ENCODE peak calls at places on chromosomes 2 and 18, in five cellular contexts. One of them, this sample, is unnamed.
A peak's percentile ranks its signal among the peaks of the same experiment; 100 is the strongest.

GRCh38 chr2:179837408-179837807 is 24.0 kb downstream of the ZNF385B start:
- DNase-seq in HL-60: no peak
- DNase-seq in B cell: no peak
- DNase-seq in bronchial epithelial cell: peak; percentile 77
- DNase-seq in esophagus squamous epithelium: no peak
- DNase-seq in this sample: peak; percentile 3

GRCh38 chr2:113858764-113859163 is 31.1 kb upstream of the ACTR3 start:
- DNase-seq in HL-60: no peak
- DNase-seq in B cell: no peak
- DNase-seq in bronchial epithelial cell: peak; percentile 95
- DNase-seq in esophagus squamous epithelium: no peak
- DNase-seq in this sample: peak; percentile 77

GRCh38 chr2:85741811-85742507 is 11.8 kb upstream of the ATOH8 start:
- DNase-seq in HL-60: no peak
- DNase-seq in B cell: no peak
- DNase-seq in bronchial epithelial cell: peak; percentile 70
- DNase-seq in esophagus squamous epithelium: no peak
- DNase-seq in this sample: peak; percentile 88

GRCh38 chr2:166593403-166593802 is 99.4 kb upstream of the SCN7A start:
- DNase-seq in HL-60: no peak
- DNase-seq in B cell: no peak
- DNase-seq in bronchial epithelial cell: peak; percentile 68
- DNase-seq in esophagus squamous epithelium: no peak
- DNase-seq in this sample: peak; percentile 63

GRCh38 chr2:218082586-218083351 is 13.7 kb downstream of the RUFY4 start:
- DNase-seq in HL-60: no peak
- DNase-seq in B cell: no peak
- DNase-seq in bronchial epithelial cell: no peak
- DNase-seq in esophagus squamous epithelium: no peak
- DNase-seq in this sample: no peak

GRCh38 chr18:52995875-52996274 is 655.9 kb downstream of the DCC start:
- DNase-seq in HL-60: no peak
- DNase-seq in B cell: no peak
- DNase-seq in bronchial epithelial cell: no peak
- DNase-seq in esophagus squamous epithelium: no peak
- DNase-seq in this sample: no peak

GRCh38 chr2:156385242-156385641 is 50.9 kb upstream of the GPD2 start:
- DNase-seq in HL-60: no peak
- DNase-seq in B cell: no peak
- DNase-seq in bronchial epithelial cell: no peak
- DNase-seq in esophagus squamous epithelium: no peak
- DNase-seq in this sample: no peak

GRCh38 chr2:27242614-27242951 is 20.3 kb downstream of the SLC30A3 start:
- DNase-seq in HL-60: no peak
- DNase-seq in B cell: no peak
- DNase-seq in bronchial epithelial cell: no peak
- DNase-seq in esophagus squamous epithelium: no peak
- DNase-seq in this sample: no peak

GRCh38 chr2:198096965-198097364 is 292.6 kb downstream of the PLCL1 start:
- DNase-seq in HL-60: no peak
- DNase-seq in B cell: no peak
- DNase-seq in bronchial epithelial cell: no peak
- DNase-seq in esophagus squamous epithelium: no peak
- DNase-seq in this sample: no peak

GRCh38 chr2:176092270-176093144 is at the start of gene HOXD13:
- DNase-seq in HL-60: no peak
- DNase-seq in B cell: peak; percentile 50
- DNase-seq in bronchial epithelial cell: no peak
- DNase-seq in esophagus squamous epithelium: no peak
- DNase-seq in this sample: no peak

GRCh38 chr18:74242451-74243096 is 49.2 kb downstream of the CYB5A start:
- DNase-seq in HL-60: no peak
- DNase-seq in B cell: no peak
- DNase-seq in bronchial epithelial cell: no peak
- DNase-seq in esophagus squamous epithelium: no peak
- DNase-seq in this sample: no peak

GRCh38 chr18:36348971-36349417 is 51.5 kb downstream of the FHOD3 start:
- DNase-seq in HL-60: no peak
- DNase-seq in B cell: no peak
- DNase-seq in bronchial epithelial cell: no peak
- DNase-seq in esophagus squamous epithelium: no peak
- DNase-seq in this sample: no peak

GRCh38 chr2:217166241-217166640 is 306.4 kb upstream of the TNP1 start:
- DNase-seq in HL-60: no peak
- DNase-seq in B cell: no peak
- DNase-seq in bronchial epithelial cell: peak; percentile 64
- DNase-seq in esophagus squamous epithelium: no peak
- DNase-seq in this sample: no peak

GRCh38 chr2:70656421-70657010 is 102.9 kb upstream of the TGFA start:
- DNase-seq in HL-60: no peak
- DNase-seq in B cell: no peak
- DNase-seq in bronchial epithelial cell: no peak
- DNase-seq in esophagus squamous epithelium: no peak
- DNase-seq in this sample: no peak

GRCh38 chr18:64333584-64333983 is 184.7 kb upstream of the LINC00305 start:
- DNase-seq in HL-60: no peak
- DNase-seq in B cell: no peak
- DNase-seq in bronchial epithelial cell: no peak
- DNase-seq in esophagus squamous epithelium: no peak
- DNase-seq in this sample: no peak

GRCh38 chr2:8249191-8249590 is 432.7 kb upstream of the ID2 start:
- DNase-seq in HL-60: no peak
- DNase-seq in B cell: no peak
- DNase-seq in bronchial epithelial cell: no peak
- DNase-seq in esophagus squamous epithelium: no peak
- DNase-seq in this sample: no peak

GRCh38 chr2:237113026-237113810 is 27.5 kb downstream of the COPS8 start:
- DNase-seq in HL-60: no peak
- DNase-seq in B cell: no peak
- DNase-seq in bronchial epithelial cell: no peak
- DNase-seq in esophagus squamous epithelium: no peak
- DNase-seq in this sample: no peak

GRCh38 chr2:181750305-181750704 is 70.0 kb upstream of the NEUROD1 start:
- DNase-seq in HL-60: no peak
- DNase-seq in B cell: no peak
- DNase-seq in bronchial epithelial cell: no peak
- DNase-seq in esophagus squamous epithelium: no peak
- DNase-seq in this sample: no peak

GRCh38 chr2:58484201-58484600 is 243.1 kb upstream of the FANCL start:
- DNase-seq in HL-60: no peak
- DNase-seq in B cell: no peak
- DNase-seq in bronchial epithelial cell: peak; percentile 53
- DNase-seq in esophagus squamous epithelium: no peak
- DNase-seq in this sample: peak; percentile 53

GRCh38 chr18:5890606-5891360 is 4.5 kb downstream of the TMEM200C start:
- DNase-seq in HL-60: no peak
- DNase-seq in B cell: peak; percentile 80
- DNase-seq in bronchial epithelial cell: no peak
- DNase-seq in esophagus squamous epithelium: no peak
- DNase-seq in this sample: no peak

GRCh38 chr2:238172439-238172838 is 13.7 kb downstream of the ERFE start:
- DNase-seq in HL-60: no peak
- DNase-seq in B cell: no peak
- DNase-seq in bronchial epithelial cell: no peak
- DNase-seq in esophagus squamous epithelium: no peak
- DNase-seq in this sample: no peak

GRCh38 chr2:201345636-201346213 is 11.4 kb downstream of the FLACC1 start:
- DNase-seq in HL-60: no peak
- DNase-seq in B cell: no peak
- DNase-seq in bronchial epithelial cell: no peak
- DNase-seq in esophagus squamous epithelium: no peak
- DNase-seq in this sample: no peak

GRCh38 chr2:201343559-201343958 is 13.6 kb downstream of the FLACC1 start:
- DNase-seq in HL-60: no peak
- DNase-seq in B cell: no peak
- DNase-seq in bronchial epithelial cell: no peak
- DNase-seq in esophagus squamous epithelium: no peak
- DNase-seq in this sample: no peak

GRCh38 chr2:201342923-201343322 is 14.2 kb downstream of the FLACC1 start:
- DNase-seq in HL-60: no peak
- DNase-seq in B cell: no peak
- DNase-seq in bronchial epithelial cell: no peak
- DNase-seq in esophagus squamous epithelium: no peak
- DNase-seq in this sample: no peak

GRCh38 chr2:201347154-201347553 is 10.0 kb downstream of the FLACC1 start:
- DNase-seq in HL-60: no peak
- DNase-seq in B cell: no peak
- DNase-seq in bronchial epithelial cell: no peak
- DNase-seq in esophagus squamous epithelium: no peak
- DNase-seq in this sample: no peak

GRCh38 chr2:201344663-201345366 is 12.3 kb downstream of the FLACC1 start:
- DNase-seq in HL-60: no peak
- DNase-seq in B cell: no peak
- DNase-seq in bronchial epithelial cell: no peak
- DNase-seq in esophagus squamous epithelium: no peak
- DNase-seq in this sample: no peak
- TF ChIP-seq CTCF in HL-60: no peak
- TF ChIP-seq CTCF in B cell: no peak
- TF ChIP-seq CTCF in bronchial epithelial cell: peak; percentile 4
- TF ChIP-seq CTCF in esophagus squamous epithelium: no peak
- TF ChIP-seq CTCF in this sample: no peak

GRCh38 chr2:212987492-212987891 is 163.9 kb downstream of the IKZF2 start:
- DNase-seq in HL-60: no peak
- DNase-seq in B cell: no peak
- DNase-seq in bronchial epithelial cell: no peak
- DNase-seq in esophagus squamous epithelium: no peak
- DNase-seq in this sample: no peak
- TF ChIP-seq CTCF in HL-60: no peak
- TF ChIP-seq CTCF in B cell: no peak
- TF ChIP-seq CTCF in bronchial epithelial cell: no peak
- TF ChIP-seq CTCF in esophagus squamous epithelium: no peak
- TF ChIP-seq CTCF in this sample: no peak

GRCh38 chr18:26654173-26655009 is 106.0 kb upstream of the KCTD1 start:
- DNase-seq in HL-60: no peak
- DNase-seq in B cell: no peak
- DNase-seq in bronchial epithelial cell: no peak
- DNase-seq in esophagus squamous epithelium: no peak
- DNase-seq in this sample: no peak
- TF ChIP-seq CTCF in HL-60: no peak
- TF ChIP-seq CTCF in B cell: no peak
- TF ChIP-seq CTCF in bronchial epithelial cell: no peak
- TF ChIP-seq CTCF in esophagus squamous epithelium: no peak
- TF ChIP-seq CTCF in this sample: no peak

DNA sequence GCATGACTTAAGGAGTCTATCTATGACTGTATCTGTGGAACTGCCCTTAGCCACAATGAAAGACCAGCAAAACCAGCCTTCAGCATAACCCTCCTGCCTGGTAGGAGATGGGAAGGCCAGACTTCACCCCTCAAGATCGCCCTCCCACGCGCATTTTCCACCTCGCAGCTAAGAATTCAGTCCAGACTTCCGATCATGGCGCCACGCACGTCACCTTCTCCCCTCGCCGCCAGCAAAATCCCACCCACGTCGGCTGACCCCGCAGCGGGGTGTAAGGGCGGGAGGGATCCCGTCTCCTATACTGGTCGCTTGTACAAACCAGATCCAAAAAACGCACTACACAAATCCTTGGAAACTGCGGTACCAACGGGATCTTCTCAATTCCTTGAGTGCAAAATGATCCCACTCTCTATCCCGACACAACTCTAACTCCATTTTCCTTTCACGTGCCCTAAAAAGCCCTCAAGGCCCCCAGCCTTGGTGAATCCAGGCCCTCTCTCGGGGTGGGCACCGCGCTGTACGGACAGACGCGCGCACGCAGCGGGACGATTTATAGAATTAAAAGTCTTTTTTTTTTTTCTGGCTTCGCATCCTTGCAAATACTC is 1.0 kb upstream of the BMPR2 start:
- DNase-seq in HL-60: no peak
- DNase-seq in B cell: peak; percentile 29
- DNase-seq in bronchial epithelial cell: peak; percentile 55
- DNase-seq in esophagus squamous epithelium: peak; percentile 6
- DNase-seq in this sample: peak; percentile 21
- TF ChIP-seq CTCF in HL-60: no peak
- TF ChIP-seq CTCF in B cell: no peak
- TF ChIP-seq CTCF in bronchial epithelial cell: no peak
- TF ChIP-seq CTCF in esophagus squamous epithelium: no peak
- TF ChIP-seq CTCF in this sample: no peak